ENCODE peak calls at places on chromosome 3, in eight cellular contexts. V is KG1, S is ecto neural progenitor cell, J is foreskin fibroblast, U is trophoblast cell, K is COR-L47, O is uterus, G is PC-9. C is an unnamed sample.

GRCh38 chr3:195582947-195583346 is 793 bp downstream of the APOD start:
- DNase-seq in J (no peak), S (no peak), G (no peak), K (no peak), V (no peak), U (no peak), O (no peak), C (no peak)

GRCh38 chr3:171256445-171257250 is 203.6 kb downstream of the TNIK start:
- DNase-seq in U (no peak), G (no peak), J (peak; percentile 65), S (no peak), K (no peak), V (no peak), O (no peak), C (no peak)

GRCh38 chr3:128424508-128425069 is 42.1 kb downstream of the DNAJB8 start:
- DNase-seq in K (no peak), S (no peak), V (no peak), J (peak; percentile 58), G (no peak), O (peak; percentile 69), U (no peak), C (no peak)

GRCh38 chr3:182608876-182609275 is 184.4 kb upstream of the ATP11B start:
- DNase-seq in G (no peak), J (no peak), S (no peak), O (no peak), K (no peak), U (no peak), V (no peak), C (no peak)

GRCh38 chr3:185778821-185779220 is 46.0 kb downstream of the IGF2BP2 start:
- DNase-seq in U (no peak), G (no peak), V (no peak), S (no peak), O (no peak), J (no peak), K (no peak), C (no peak)

GRCh38 chr3:103158183-103158582 is 723.4 kb downstream of the ZPLD1 start:
- DNase-seq in K (no peak), O (no peak), J (no peak), U (no peak), V (no peak), G (peak; percentile 1), S (no peak), C (no peak)

GRCh38 chr3:9782777-9783176 is 9.5 kb downstream of the TADA3 start:
- DNase-seq in O (no peak), K (no peak), U (no peak), J (no peak), V (no peak), G (no peak), S (no peak), C (no peak)

GRCh38 chr3:10505050-10505790 is at the start of gene ATP2B2:
- DNase-seq in O (no peak), S (peak; percentile 65), K (peak; percentile 43), V (no peak), J (no peak), U (no peak), G (no peak), C (no peak)

GRCh38 chr3:134066539-134067310 is 37.0 kb upstream of the SLCO2A1 start:
- DNase-seq in S (peak; percentile 48), K (no peak), O (peak; percentile 66), U (peak; percentile 34), V (no peak), G (no peak), J (no peak), C (no peak)

GRCh38 chr3:20225769-20226168 is 39.8 kb upstream of the SGO1 start:
- DNase-seq in O (no peak), V (no peak), J (peak; percentile 9), U (peak; percentile 67), G (peak; percentile 3), K (peak; percentile 16), S (no peak), C (peak; percentile 12)

GRCh38 chr3:13709706-13710105 is 160.8 kb downstream of the FBLN2 start:
- DNase-seq in S (no peak), O (no peak), K (no peak), G (no peak), V (no peak), U (no peak), J (no peak), C (no peak)

GRCh38 chr3:14775574-14775973 is 43.2 kb upstream of the FGD5 start:
- DNase-seq in K (no peak), V (no peak), U (no peak), J (no peak), O (peak; percentile 2), S (peak; percentile 9), G (no peak), C (no peak)

GRCh38 chr3:129313415-129313982 is 34.8 kb downstream of the HMCES start:
- DNase-seq in U (no peak), K (no peak), J (no peak), O (no peak), G (no peak), V (no peak), S (no peak), C (no peak)

GRCh38 chr3:129596194-129597086 is 10.0 kb downstream of the PLXND1 start:
- DNase-seq in S (peak; percentile 69), G (peak; percentile 54), O (peak; percentile 90), V (no peak), U (peak; percentile 94), J (peak; percentile 96), K (no peak), C (peak; percentile 90)

GRCh38 chr3:105830836-105831235 is 38.0 kb downstream of the CBLB start:
- DNase-seq in O (no peak), K (no peak), V (no peak), U (no peak), S (no peak), G (no peak), J (no peak), C (no peak)

GRCh38 chr3:106719583-106719982 is 657.7 kb upstream of the CCDC54 start:
- DNase-seq in U (no peak), O (no peak), K (no peak), J (no peak), G (no peak), S (no peak), V (no peak), C (no peak)

GRCh38 chr3:36707623-36708409 is 56.5 kb downstream of the DCLK3 start:
- DNase-seq in U (no peak), O (no peak), S (no peak), J (peak; percentile 44), G (peak; percentile 65), K (no peak), V (no peak), C (no peak)

GRCh38 chr3:72340476-72341379 is 507.5 kb downstream of the SHQ1 start:
- DNase-seq in O (peak; percentile 77), U (no peak), S (no peak), V (no peak), G (no peak), K (no peak), J (no peak), C (no peak)

GRCh38 chr3:177468816-177469590 is 271.7 kb upstream of the TBL1XR1 start:
- DNase-seq in U (peak; percentile 73), O (no peak), S (no peak), K (no peak), V (no peak), J (no peak), G (no peak), C (no peak)

GRCh38 chr3:170813261-170813660 is 56.7 kb downstream of the RPL22L1 start:
- DNase-seq in K (no peak), G (no peak), U (no peak), J (no peak), S (no peak), V (no peak), O (no peak), C (no peak)

GRCh38 chr3:39141211-39141995 is 12.0 kb downstream of the CSRNP1 start:
- DNase-seq in U (peak; percentile 78), K (peak; percentile 21), G (peak; percentile 97), O (peak; percentile 55), S (no peak), J (no peak), V (no peak), C (no peak)

GRCh38 chr3:193894121-193894863 is 241.7 kb upstream of the HES1 start:
- DNase-seq in J (no peak), U (peak; percentile 96), G (no peak), V (no peak), O (peak; percentile 29), S (no peak), K (no peak), C (no peak)

GRCh38 chr3:111227216-111227615 is 155.6 kb downstream of the NECTIN3 start:
- DNase-seq in V (no peak), G (no peak), O (no peak), S (no peak), J (peak; percentile 64), K (no peak), U (no peak), C (no peak)

GRCh38 chr3:21599890-21600289 is 151.1 kb downstream of the ZNF385D start:
- DNase-seq in U (no peak), O (no peak), G (no peak), K (no peak), J (no peak), V (no peak), S (no peak), C (no peak)

C was measured in fibroblast of the conjunctiva.